ENCODE peak calls at places on chromosomes 5 and 9, in five cellular contexts. One of them, this sample, is unnamed.

GRCh38 chr9:134698111-134698510 is 56.5 kb downstream of the COL5A1 start:
- DNase-seq in astrocyte of the spinal cord: no peak
- DNase-seq in activated naive CD4-positive, alpha-beta T cell: no peak
- DNase-seq in stimulated activated CD4-positive, alpha-beta T cell treated with anti-CD3 and anti-CD28 coated beads, TNF-alpha, amount 100 ng/mL, for 24 hours: no peak
- DNase-seq in HL-60: no peak
- DNase-seq in this sample: no peak

GRCh38 chr9:5518937-5519319 is 8.6 kb downstream of the PDCD1LG2 start:
- DNase-seq in astrocyte of the spinal cord: no peak
- DNase-seq in activated naive CD4-positive, alpha-beta T cell: no peak
- DNase-seq in stimulated activated CD4-positive, alpha-beta T cell treated with anti-CD3 and anti-CD28 coated beads, TNF-alpha, amount 100 ng/mL, for 24 hours: peak; percentile 57
- DNase-seq in HL-60: no peak
- DNase-seq in this sample: no peak

GRCh38 chr5:66757219-66757833 is 161.1 kb downstream of the MAST4 start:
- DNase-seq in astrocyte of the spinal cord: peak; percentile 77
- DNase-seq in activated naive CD4-positive, alpha-beta T cell: no peak
- DNase-seq in stimulated activated CD4-positive, alpha-beta T cell treated with anti-CD3 and anti-CD28 coated beads, TNF-alpha, amount 100 ng/mL, for 24 hours: peak; percentile 5
- DNase-seq in HL-60: no peak
- DNase-seq in this sample: peak; percentile 65

GRCh38 chr5:151051066-151051930 is 29.5 kb downstream of the TNIP1 start:
- DNase-seq in astrocyte of the spinal cord: peak; percentile 78
- DNase-seq in activated naive CD4-positive, alpha-beta T cell: peak; percentile 22
- DNase-seq in stimulated activated CD4-positive, alpha-beta T cell treated with anti-CD3 and anti-CD28 coated beads, TNF-alpha, amount 100 ng/mL, for 24 hours: peak; percentile 66
- DNase-seq in HL-60: peak; percentile 90
- DNase-seq in this sample: peak; percentile 75

GRCh38 chr5:160054047-160054446 is 45.1 kb downstream of the TTC1 start:
- DNase-seq in astrocyte of the spinal cord: peak; percentile 41
- DNase-seq in activated naive CD4-positive, alpha-beta T cell: no peak
- DNase-seq in stimulated activated CD4-positive, alpha-beta T cell treated with anti-CD3 and anti-CD28 coated beads, TNF-alpha, amount 100 ng/mL, for 24 hours: no peak
- DNase-seq in HL-60: no peak
- DNase-seq in this sample: peak; percentile 44

GRCh38 chr9:124663046-124663961 is 107.8 kb downstream of the NR6A1 start:
- DNase-seq in astrocyte of the spinal cord: peak; percentile 37
- DNase-seq in activated naive CD4-positive, alpha-beta T cell: no peak
- DNase-seq in stimulated activated CD4-positive, alpha-beta T cell treated with anti-CD3 and anti-CD28 coated beads, TNF-alpha, amount 100 ng/mL, for 24 hours: no peak
- DNase-seq in HL-60: no peak
- DNase-seq in this sample: no peak

GRCh38 chr5:102152906-102153787 is 142.9 kb downstream of the SLCO4C1 start:
- DNase-seq in astrocyte of the spinal cord: peak; percentile 34
- DNase-seq in activated naive CD4-positive, alpha-beta T cell: no peak
- DNase-seq in stimulated activated CD4-positive, alpha-beta T cell treated with anti-CD3 and anti-CD28 coated beads, TNF-alpha, amount 100 ng/mL, for 24 hours: no peak
- DNase-seq in HL-60: peak; percentile 19
- DNase-seq in this sample: peak; percentile 34

GRCh38 chr5:111720333-111720890 is 36.6 kb downstream of the NREP start:
- DNase-seq in astrocyte of the spinal cord: no peak
- DNase-seq in activated naive CD4-positive, alpha-beta T cell: no peak
- DNase-seq in stimulated activated CD4-positive, alpha-beta T cell treated with anti-CD3 and anti-CD28 coated beads, TNF-alpha, amount 100 ng/mL, for 24 hours: no peak
- DNase-seq in HL-60: no peak
- DNase-seq in this sample: no peak

GRCh38 chr5:7745882-7746735 is 104.8 kb downstream of the CFAP90 start:
- DNase-seq in astrocyte of the spinal cord: peak; percentile 77
- DNase-seq in activated naive CD4-positive, alpha-beta T cell: peak; percentile 4
- DNase-seq in stimulated activated CD4-positive, alpha-beta T cell treated with anti-CD3 and anti-CD28 coated beads, TNF-alpha, amount 100 ng/mL, for 24 hours: peak; percentile 41
- DNase-seq in HL-60: peak; percentile 53
- DNase-seq in this sample: peak; percentile 63

GRCh38 chr9:36450110-36450732 is 50.2 kb upstream of the RNF38 start:
- DNase-seq in astrocyte of the spinal cord: peak; percentile 61
- DNase-seq in activated naive CD4-positive, alpha-beta T cell: no peak
- DNase-seq in stimulated activated CD4-positive, alpha-beta T cell treated with anti-CD3 and anti-CD28 coated beads, TNF-alpha, amount 100 ng/mL, for 24 hours: no peak
- DNase-seq in HL-60: peak; percentile 17
- DNase-seq in this sample: peak; percentile 45

GRCh38 chr5:136087961-136088871 is 44.4 kb upstream of the SMAD5 start:
- DNase-seq in astrocyte of the spinal cord: no peak
- DNase-seq in activated naive CD4-positive, alpha-beta T cell: no peak
- DNase-seq in stimulated activated CD4-positive, alpha-beta T cell treated with anti-CD3 and anti-CD28 coated beads, TNF-alpha, amount 100 ng/mL, for 24 hours: no peak
- DNase-seq in HL-60: no peak
- DNase-seq in this sample: peak; percentile 38

GRCh38 chr9:20593131-20593530 is 29.2 kb downstream of the MLLT3 start:
- DNase-seq in astrocyte of the spinal cord: no peak
- DNase-seq in activated naive CD4-positive, alpha-beta T cell: no peak
- DNase-seq in stimulated activated CD4-positive, alpha-beta T cell treated with anti-CD3 and anti-CD28 coated beads, TNF-alpha, amount 100 ng/mL, for 24 hours: no peak
- DNase-seq in HL-60: no peak
- DNase-seq in this sample: peak; percentile 33

GRCh38 chr5:160175438-160176218 is 53.7 kb upstream of the FABP6 start:
- DNase-seq in astrocyte of the spinal cord: peak; percentile 36
- DNase-seq in activated naive CD4-positive, alpha-beta T cell: no peak
- DNase-seq in stimulated activated CD4-positive, alpha-beta T cell treated with anti-CD3 and anti-CD28 coated beads, TNF-alpha, amount 100 ng/mL, for 24 hours: no peak
- DNase-seq in HL-60: no peak
- DNase-seq in this sample: no peak

GRCh38 chr9:119284118-119284517 is 85.1 kb downstream of the BRINP1 start:
- DNase-seq in astrocyte of the spinal cord: no peak
- DNase-seq in activated naive CD4-positive, alpha-beta T cell: no peak
- DNase-seq in stimulated activated CD4-positive, alpha-beta T cell treated with anti-CD3 and anti-CD28 coated beads, TNF-alpha, amount 100 ng/mL, for 24 hours: no peak
- DNase-seq in HL-60: no peak
- DNase-seq in this sample: peak; percentile 5

GRCh38 chr5:68216737-68217231 is 1.2 kb downstream of the PIK3R1 start:
- DNase-seq in astrocyte of the spinal cord: peak; percentile 43
- DNase-seq in activated naive CD4-positive, alpha-beta T cell: no peak
- DNase-seq in stimulated activated CD4-positive, alpha-beta T cell treated with anti-CD3 and anti-CD28 coated beads, TNF-alpha, amount 100 ng/mL, for 24 hours: no peak
- DNase-seq in HL-60: no peak
- DNase-seq in this sample: peak; percentile 41